ENCODE peak calls at places on chromosome 19, in five cellular contexts. Q is ascending aorta; Z is thyroid gland; X is aorta; J is CD8-positive, alpha-beta memory T cell. W is an unnamed sample.

GRCh38 chr19:43595605-43595998 is 332 bp downstream of the IRGQ start:
- DNase-seq in Z (peak; percentile 17), X (no peak), J (no peak), Q (no peak), W (no peak)

GRCh38 chr19:45439569-45440258 is 16.0 kb upstream of the ERCC1 start:
- DNase-seq in Q (peak; percentile 95), Z (peak; percentile 78), J (peak; percentile 83), X (peak; percentile 92), W (peak; percentile 69)

GRCh38 chr19:18414504-18415176 is 4.6 kb upstream of the SSBP4 start:
- DNase-seq in J (no peak), Z (no peak), X (peak; percentile 64), Q (no peak), W (peak; percentile 65)

GRCh38 chr19:6209233-6209632 is 70.5 kb downstream of the MLLT1 start:
- DNase-seq in Q (no peak), J (no peak), X (no peak), Z (no peak), W (no peak)

GRCh38 chr19:47641891-47642485 is 33.1 kb downstream of the BICRA start:
- DNase-seq in Z (no peak), X (no peak), Q (no peak), J (no peak), W (peak; percentile 21)

GRCh38 chr19:32404213-32404938 is 1.2 kb upstream of the DPY19L3 start:
- DNase-seq in X (no peak), Z (no peak), Q (no peak), J (no peak), W (no peak)

GRCh38 chr19:50925734-50926133 is 14.5 kb upstream of the KLK4 start:
- DNase-seq in Z (no peak), J (no peak), Q (no peak), X (no peak), W (no peak)

GRCh38 chr19:18274303-18274775 is at the start of gene IQCN:
- DNase-seq in Q (peak; percentile 80), Z (no peak), J (peak; percentile 17), X (no peak), W (peak; percentile 47)

GRCh38 chr19:18940791-18941627 is at the start of gene HOMER3:
- DNase-seq in Q (peak; percentile 87), X (peak; percentile 86), J (peak; percentile 60), Z (peak; percentile 85), W (peak; percentile 59)

GRCh38 chr19:17968376-17968775 is 1.5 kb downstream of the KCNN1 start:
- DNase-seq in J (no peak), X (no peak), Z (no peak), Q (no peak), W (no peak)

GRCh38 chr19:9878511-9879196 is 43.5 kb downstream of the PIN1 start:
- DNase-seq in J (no peak), Z (no peak), X (no peak), Q (no peak), W (no peak)

GRCh38 chr19:48418317-48419064 is 25.0 kb downstream of the GRIN2D start:
- DNase-seq in Z (no peak), J (no peak), Q (no peak), X (no peak), W (no peak)

GRCh38 chr19:9461938-9462337 is 26.6 kb upstream of the ZNF266 start:
- DNase-seq in J (no peak), Z (no peak), X (no peak), Q (no peak), W (no peak)

GRCh38 chr19:6450166-6450565 is 9.4 kb downstream of the SLC25A23 start:
- DNase-seq in X (no peak), Z (no peak), Q (no peak), J (no peak), W (no peak)

GRCh38 chr19:325173-325936 is 19.2 kb downstream of the MIER2 start:
- DNase-seq in Z (no peak), J (no peak), Q (no peak), X (no peak), W (no peak)

GRCh38 chr19:36605839-36606478 is 846 bp downstream of the ZNF382 start:
- DNase-seq in Z (no peak), X (no peak), J (no peak), Q (no peak), W (no peak)

GRCh38 chr19:4082172-4082571 is 15.5 kb upstream of the ZBTB7A start:
- DNase-seq in Q (no peak), Z (no peak), X (no peak), J (no peak), W (no peak)

GRCh38 chr19:4081441-4082129 is 14.9 kb upstream of the ZBTB7A start:
- DNase-seq in Q (no peak), Z (no peak), X (no peak), J (no peak), W (peak; percentile 65)

GRCh38 chr19:4084547-4084877 is 17.8 kb upstream of the ZBTB7A start:
- DNase-seq in Q (no peak), Z (no peak), J (no peak), X (no peak), W (no peak)

GRCh38 chr19:4086336-4086953 is 19.7 kb upstream of the ZBTB7A start:
- DNase-seq in J (no peak), Z (no peak), Q (no peak), X (peak; percentile 49), W (no peak)

DNA sequence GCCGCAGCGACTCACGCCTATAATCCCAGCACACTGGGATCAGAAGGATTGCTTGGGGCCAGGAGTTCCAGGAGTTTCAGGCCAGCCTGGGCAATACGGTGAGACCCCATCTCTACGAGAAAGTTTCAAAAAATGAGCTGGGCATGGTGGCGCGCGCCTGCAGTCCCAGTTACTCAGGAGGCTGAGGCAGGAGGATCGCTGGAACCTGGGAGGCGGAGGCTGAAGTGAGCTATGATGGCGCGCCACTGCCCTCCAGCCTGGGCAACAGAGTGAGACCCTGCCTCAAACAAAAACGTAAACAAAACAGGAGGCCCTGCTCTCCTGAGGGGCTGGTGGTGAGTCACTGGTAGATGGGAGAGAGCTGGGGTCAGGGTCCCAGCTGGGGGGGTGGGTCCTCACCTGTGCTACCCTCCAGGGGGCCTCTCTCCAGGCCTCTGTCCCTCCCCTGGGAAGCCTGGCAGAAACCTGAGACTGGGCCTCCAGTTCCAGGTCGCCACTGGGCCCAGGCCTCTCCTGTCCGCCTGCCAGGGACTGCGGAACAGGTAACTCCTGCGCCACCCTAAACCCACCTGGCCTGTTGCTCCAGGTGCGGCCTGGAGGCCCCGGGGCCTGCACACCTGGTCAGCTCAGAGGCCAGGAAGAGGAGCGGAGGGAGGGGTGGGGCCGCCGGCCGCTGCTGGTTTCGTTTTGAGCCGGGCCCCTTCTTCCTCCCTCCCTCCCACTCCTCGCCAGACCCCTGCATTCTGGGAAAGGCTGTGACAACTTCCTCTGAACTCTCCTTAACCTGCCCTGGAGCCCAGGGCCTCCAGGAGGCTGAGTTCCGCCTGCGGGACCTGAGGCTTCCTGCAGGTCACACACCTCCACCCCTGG is 17.2 kb upstream of the ZBTB7A start:
- DNase-seq in Z (no peak), X (no peak), J (no peak), Q (no peak), W (no peak)
- H3K4me3 ChIP-seq in Z (no peak overlapping the region), X (no peak overlapping the region), J (peak overlapping the region; percentile 22), Q (peak overlapping the region; percentile 24), W (no peak overlapping the region)

DNA sequence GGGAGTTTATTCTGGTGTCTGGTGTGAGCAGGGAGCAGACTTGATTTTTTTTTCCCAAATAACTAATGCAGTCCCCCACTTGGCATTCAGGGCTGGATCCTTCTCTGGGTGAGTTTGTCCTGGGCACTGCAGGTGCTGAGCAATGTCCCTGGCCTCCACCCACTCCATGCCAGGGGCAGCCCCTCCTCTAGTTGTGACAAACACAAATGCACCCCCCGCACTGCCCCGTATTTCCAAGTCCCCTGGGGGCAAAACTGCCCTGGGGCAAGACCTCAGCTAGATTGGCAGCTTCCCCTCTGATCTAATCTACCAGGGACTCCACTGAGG is 6.4 kb downstream of the MOB3A start:
- DNase-seq in J (no peak), Z (no peak), Q (no peak), X (no peak), W (no peak)
- H3K27ac ChIP-seq in J (peak overlapping the region; percentile 24), Z (no peak overlapping the region), Q (peak overlapping the region; percentile 67), X (no peak overlapping the region), W (peak overlapping the region; percentile 100)

GRCh38 chr19:49807174-49807830 is 5.8 kb downstream of the FUZ start:
- DNase-seq in Z (no peak), X (no peak), J (no peak), Q (peak; percentile 61), W (peak; percentile 57)

GRCh38 chr19:49809987-49810389 is 3.1 kb downstream of the FUZ start:
- DNase-seq in X (no peak), Q (no peak), J (no peak), Z (no peak), W (no peak)

GRCh38 chr19:49807888-49808675 is 5.0 kb downstream of the FUZ start:
- DNase-seq in Z (no peak), Q (peak; percentile 63), J (no peak), X (no peak), W (no peak)

GRCh38 chr19:49809155-49809986 is 3.7 kb downstream of the FUZ start:
- DNase-seq in X (peak; percentile 82), Z (peak; percentile 56), J (peak; percentile 29), Q (peak; percentile 80), W (no peak)

DNA sequence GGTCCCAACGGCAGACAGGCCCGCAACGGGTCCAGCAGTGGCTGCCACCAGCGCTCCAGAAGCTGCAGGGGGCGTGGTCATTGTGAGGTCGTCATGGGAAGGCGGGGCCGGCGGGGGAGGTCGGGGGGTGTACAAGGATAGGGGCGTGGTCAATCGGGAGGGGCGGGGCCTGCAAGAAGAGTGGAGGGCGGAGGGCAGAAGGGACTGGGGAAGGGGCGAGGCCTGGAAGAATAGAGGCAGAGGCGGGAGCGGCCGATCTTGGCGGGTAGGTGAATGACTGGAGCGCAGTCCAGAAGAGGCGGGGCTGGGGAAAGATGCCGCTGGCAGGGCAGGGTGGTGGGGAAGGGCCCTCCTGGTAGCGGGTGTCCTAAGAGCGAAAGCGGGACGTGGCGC is 4.3 kb downstream of the FUZ start:
- DNase-seq in J (peak; percentile 83), Z (peak; percentile 95), X (peak; percentile 96), Q (peak; percentile 96), W (no peak)
- H3K4me3 ChIP-seq in J (peak overlapping the region; percentile 62), Z (peak overlapping the region; percentile 32), X (peak overlapping the region; percentile 32), Q (peak overlapping the region; percentile 71), W (no peak overlapping the region)

GRCh38 chr19:7924651-7925170 is 1.2 kb downstream of the CTXN1 start:
- DNase-seq in Z (no peak), Q (no peak), J (no peak), X (peak; percentile 51), W (no peak)

GRCh38 chr19:7926727-7927604 is 1.0 kb upstream of the CTXN1 start:
- DNase-seq in J (no peak), Q (no peak), Z (no peak), X (peak; percentile 57), W (no peak)

GRCh38 chr19:7925171-7925837 is 631 bp downstream of the CTXN1 start:
- DNase-seq in Q (peak; percentile 84), X (peak; percentile 79), Z (peak; percentile 56), J (peak; percentile 71), W (no peak)

GRCh38 chr19:7927605-7928333 is 1.8 kb upstream of the CTXN1 start:
- DNase-seq in Q (no peak), X (peak; percentile 56), J (no peak), Z (no peak), W (no peak)

DNA sequence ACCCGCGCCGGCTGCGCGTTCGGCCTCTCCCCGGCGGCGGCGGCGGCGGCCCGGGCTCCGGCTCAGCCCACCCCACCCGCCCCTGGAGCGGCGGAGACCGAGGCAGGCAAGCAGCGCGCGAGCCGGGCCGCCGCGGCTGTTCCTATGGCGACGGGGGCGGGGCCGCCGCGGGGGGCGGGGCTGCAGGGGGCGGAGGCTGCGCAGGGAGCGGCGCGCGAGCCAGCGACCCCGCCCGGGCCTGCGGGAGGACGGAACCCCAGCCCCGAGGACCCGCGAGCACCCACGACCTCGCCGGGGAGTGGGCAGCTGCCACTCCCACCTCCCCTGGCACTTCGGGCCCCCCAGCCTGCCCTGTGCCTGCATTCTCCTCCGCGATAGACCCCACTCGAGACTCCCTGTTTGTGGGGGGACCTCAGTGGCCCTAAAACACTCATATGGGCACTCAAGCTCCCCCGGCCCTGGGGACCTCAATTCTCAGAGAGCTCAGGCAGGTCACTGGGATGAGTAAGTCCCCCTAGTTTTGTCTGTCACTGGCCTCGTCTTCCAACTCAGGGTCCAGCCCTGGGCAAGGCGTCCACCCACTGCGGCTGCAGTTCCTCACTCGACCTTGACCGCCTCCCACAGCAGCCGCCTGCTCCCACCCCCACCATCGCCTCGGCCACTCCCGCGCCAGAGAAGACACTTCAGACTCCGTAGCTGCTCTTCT is at the start of gene CTXN1:
- DNase-seq in Z (peak; percentile 65), Q (peak; percentile 83), X (peak; percentile 75), J (peak; percentile 76), W (peak; percentile 49)
- H3K27ac ChIP-seq in Z (no peak within 1 kb of the TSS), Q (no peak within 1 kb of the TSS), X (no peak within 1 kb of the TSS), J (no peak within 1 kb of the TSS), W (no peak within 1 kb of the TSS)

W was measured in HL-60.